ENCODE peak calls at places on chromosomes 7 and 10, in seven cellular contexts. P is Panc1; L is A549; K is upper lobe of left lung; R is aorta; A is adrenal gland; G is naive thymus-derived CD4-positive, alpha-beta T cell. C is an unnamed sample. For H3K4me1, the result is how much of the 10 kb centered on the place peaks cover.

GRCh38 chr7:105189859-105190492 is 176.0 kb downstream of the KMT2E start:
- DNase-seq in K (no peak), P (no peak), A (no peak), R (no peak), G (no peak), L (no peak), C (no peak)

GRCh38 chr10:69344591-69345244 is 66.4 kb downstream of the HK1 start:
- DNase-seq in L (no peak), A (no peak), G (peak), R (no peak), K (no peak), P (no peak), C (no peak)

GRCh38 chr7:23334482-23335056 is 35.4 kb downstream of the MALSU1 start:
- DNase-seq in A (no peak), R (no peak), P (peak), K (no peak), L (peak), G (no peak), C (peak)

GRCh38 chr7:831596-832291 is 532 bp upstream of the SUN1 start:
- DNase-seq in P (peak), R (no peak), K (no peak), A (peak), L (peak), G (no peak), C (no peak)

GRCh38 chr7:75776295-75776971 is 4.4 kb upstream of the CCL26 start:
- DNase-seq in G (no peak), L (no peak), A (no peak), K (no peak), R (no peak), P (peak), C (no peak)

GRCh38 chr10:48900296-48900695 is 39.3 kb downstream of the LRRC18 start:
- DNase-seq in K (no peak), R (no peak), A (no peak), P (no peak), G (no peak), L (no peak), C (no peak)

GRCh38 chr7:142319970-142320369 is 62.1 kb upstream of the PRSS58 start:
- DNase-seq in L (no peak), A (no peak), K (no peak), R (no peak), P (no peak), G (peak), C (peak)

GRCh38 chr10:48231699-48232315 is 42.7 kb downstream of the FRMPD2 start:
- DNase-seq in A (no peak), K (no peak), L (no peak), G (no peak), R (no peak), P (no peak), C (no peak)

GRCh38 chr10:103780242-103781149 is 74.9 kb downstream of the SH3PXD2A start:
- DNase-seq in K (no peak), A (no peak), G (no peak), L (no peak), R (no peak), P (no peak), C (no peak)

GRCh38 chr7:13790611-13791010 is 198.9 kb downstream of the ETV1 start:
- DNase-seq in G (no peak), A (no peak), R (no peak), K (no peak), P (no peak), L (no peak), C (no peak)

GRCh38 chr10:127298396-127298795 is 102.0 kb upstream of the INSYN2A start:
- DNase-seq in K (no peak), G (no peak), P (no peak), A (no peak), R (no peak), L (no peak), C (no peak)

GRCh38 chr7:24812313-24812945 is 55.2 kb upstream of the GSDME start:
- DNase-seq in R (peak), K (no peak), A (peak), G (peak), L (peak), P (peak), C (no peak)

GRCh38 chr7:63521-64021 is 128.8 kb upstream of the FAM20C start:
- DNase-seq in G (no peak), L (no peak), R (peak), K (no peak), P (no peak), A (no peak), C (no peak)

GRCh38 chr7:107069457-107069856 is 25.0 kb downstream of the PRKAR2B start:
- DNase-seq in A (peak), K (no peak), R (no peak), P (no peak), G (no peak), L (no peak), C (no peak)

GRCh38 chr7:143958781-143959180 is 4.1 kb downstream of the OR2F1 start:
- DNase-seq in R (no peak), G (no peak), A (no peak), L (no peak), K (no peak), P (no peak), C (no peak)

GRCh38 chr7:80263321-80263720 is 128.7 kb downstream of the GNAI1 start:
- DNase-seq in K (no peak), L (no peak), P (no peak), A (no peak), R (no peak), G (no peak), C (no peak)

GRCh38 chr10:132375116-132375794 is 21.7 kb upstream of the PWWP2B start:
- DNase-seq in K (no peak), P (no peak), G (no peak), R (peak), A (no peak), L (no peak), C (peak)

GRCh38 chr7:98280296-98280695 is 1.2 kb upstream of the BRI3 start:
- DNase-seq in P (no peak), L (no peak), G (no peak), R (no peak), K (no peak), A (no peak), C (no peak)
- H3K4me1 ChIP-seq in P (under half), L (half or more), G (under half), R (under half), K (half or more), A (under half), C (under half)

GRCh38 chr7:43592321-43592720 is 9.4 kb downstream of the STK17A start:
- DNase-seq in K (no peak), A (no peak), L (no peak), G (no peak), P (no peak), R (no peak), C (no peak)
- H3K4me3 ChIP-seq in K (no peak), A (no peak), L (no peak), G (peak), P (no peak), R (no peak), C (no peak)

GRCh38 chr7:88851220-88851619 is 55.7 kb upstream of the TEX47 start:
- DNase-seq in K (no peak), G (no peak), R (no peak), A (no peak), L (no peak), P (no peak), C (no peak)
- H3K4me1 ChIP-seq in K (under half), G (under half), R (under half), A (under half), L (under half), P (under half), C (under half)

GRCh38 chr10:60139798-60140566 is 233.6 kb upstream of the CCDC6 start:
- DNase-seq in L (no peak), P (no peak), R (no peak), A (no peak), G (no peak), K (no peak), C (peak)

GRCh38 chr10:60142736-60143135 is 236.4 kb upstream of the CCDC6 start:
- DNase-seq in K (no peak), P (no peak), G (no peak), R (no peak), A (no peak), L (no peak), C (no peak)

GRCh38 chr10:60141916-60142559 is 235.7 kb upstream of the CCDC6 start:
- DNase-seq in A (no peak), G (no peak), K (no peak), R (no peak), P (no peak), L (no peak), C (no peak)

GRCh38 chr10:60139290-60139689 is 232.9 kb upstream of the CCDC6 start:
- DNase-seq in R (no peak), A (no peak), K (no peak), P (no peak), L (no peak), G (no peak), C (no peak)

DNA sequence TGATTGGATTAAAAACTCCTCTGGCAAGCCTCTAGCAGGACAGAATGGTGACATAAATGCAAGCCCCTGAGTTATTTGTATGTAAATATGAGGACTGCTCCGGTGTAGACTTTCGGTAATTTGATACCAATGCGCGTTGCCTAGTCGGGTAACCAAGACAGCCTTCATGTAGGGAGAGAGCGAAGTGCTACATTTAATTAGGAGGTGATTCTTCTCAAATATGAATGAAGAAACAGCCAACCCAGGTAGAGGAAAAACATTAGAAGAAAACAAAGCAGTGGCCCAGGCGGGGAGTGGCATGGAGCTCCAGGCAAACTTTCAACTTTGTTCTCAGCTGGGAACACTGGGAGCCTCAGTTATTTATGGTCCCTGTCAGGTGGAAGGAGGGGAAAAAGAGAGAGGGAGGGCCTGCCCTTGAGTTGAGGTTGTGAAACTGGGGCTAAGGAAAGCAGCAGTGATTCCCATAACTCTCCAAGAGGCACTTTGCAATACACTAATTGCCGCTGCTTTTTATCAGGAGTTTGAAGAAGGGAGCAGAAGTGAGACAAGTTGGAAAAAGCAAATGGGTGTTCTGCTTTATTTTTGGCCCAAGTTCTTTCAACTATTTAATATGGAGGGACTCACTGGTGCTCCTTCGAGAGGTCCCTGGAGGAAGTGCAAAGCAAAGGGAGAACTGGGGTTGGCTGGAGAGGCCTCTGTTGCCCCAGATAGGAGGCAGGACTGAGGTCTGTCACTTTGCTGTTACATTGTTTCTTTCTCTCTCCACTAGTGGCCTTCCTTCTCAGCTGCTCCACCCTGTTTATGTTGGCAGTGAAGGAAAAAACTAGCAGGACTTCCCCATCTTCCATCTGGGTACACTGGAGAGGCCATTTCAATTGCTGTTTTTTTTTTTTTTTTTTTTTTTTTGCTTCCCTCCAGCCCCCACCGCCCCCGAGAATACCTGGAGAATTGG is 234.6 kb upstream of the CCDC6 start:
- DNase-seq in P (no peak), R (no peak), K (no peak), L (no peak), A (peak), G (no peak), C (peak)
- H3K4me3 ChIP-seq in P (no peak), R (no peak), K (no peak), L (peak), A (peak), G (no peak), C (peak)

GRCh38 chr10:13118784-13119133 is 18.8 kb downstream of the OPTN start:
- DNase-seq in L (no peak), G (no peak), A (no peak), R (no peak), P (no peak), K (no peak), C (no peak)

GRCh38 chr10:13121500-13121854 is 21.5 kb downstream of the OPTN start:
- DNase-seq in R (no peak), A (no peak), G (no peak), L (no peak), P (no peak), K (no peak), C (no peak)

GRCh38 chr10:13115832-13116793 is 16.1 kb downstream of the OPTN start:
- DNase-seq in G (no peak), L (no peak), R (no peak), K (no peak), P (no peak), A (no peak), C (no peak)

GRCh38 chr10:13120786-13121499 is 21.0 kb downstream of the OPTN start:
- DNase-seq in R (no peak), A (no peak), G (no peak), P (no peak), L (no peak), K (no peak), C (no peak)

GRCh38 chr10:13117842-13118783 is 18.1 kb downstream of the OPTN start:
- DNase-seq in K (no peak), R (no peak), P (no peak), L (no peak), A (no peak), G (no peak), C (no peak)
- H3K4me1 ChIP-seq in K (under half), R (under half), P (under half), L (under half), A (under half), G (under half), C (under half)

DNA sequence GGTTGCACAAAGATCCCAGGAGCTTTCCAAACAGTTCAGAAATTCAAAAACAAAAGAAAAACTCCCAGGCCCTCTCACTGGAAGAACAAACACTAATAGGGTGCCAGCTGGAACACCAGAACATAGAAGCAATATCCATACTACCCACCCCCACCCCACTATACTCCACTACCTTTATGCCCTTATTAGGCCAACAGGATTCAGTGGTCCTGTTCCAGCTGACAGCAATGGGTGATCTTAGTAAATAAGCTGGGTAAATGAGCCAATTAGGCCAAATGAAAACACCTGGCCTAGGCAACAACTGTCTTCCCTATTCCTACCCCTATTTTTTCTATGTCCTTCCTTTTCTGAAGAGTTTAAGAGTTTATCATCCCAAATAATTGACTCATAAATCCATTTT is 11.7 kb downstream of the NOC3L start:
- DNase-seq in G (no peak), P (no peak), L (no peak), A (no peak), K (no peak), R (no peak), C (no peak)
- H3K4me3 ChIP-seq in G (no peak), P (no peak), L (no peak), A (no peak), K (no peak), R (no peak), C (no peak)

DNA sequence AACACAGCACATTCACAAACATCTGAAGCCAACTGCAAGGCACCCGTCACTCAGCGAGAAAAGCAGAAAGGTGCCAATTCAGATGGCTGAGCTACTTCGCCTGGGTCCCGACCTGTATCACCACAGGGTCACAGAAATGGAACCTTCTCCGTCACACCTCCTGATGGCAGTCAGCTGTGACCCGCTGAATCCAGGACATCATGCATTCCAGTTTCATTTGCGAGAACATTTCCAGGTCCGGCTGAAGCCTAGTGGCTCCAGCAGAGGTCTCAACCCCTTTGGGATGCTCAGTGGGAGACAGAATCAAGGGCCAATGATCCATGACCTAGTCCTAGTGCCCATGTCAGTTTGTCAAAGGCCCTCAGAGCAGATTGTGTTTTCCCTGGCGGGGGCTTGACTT is 193.6 kb upstream of the KLF14 start:
- DNase-seq in G (no peak), L (no peak), R (no peak), A (no peak), P (no peak), K (no peak), C (no peak)
- H3K4me1 ChIP-seq in G (half or more), L (half or more), R (under half), A (under half), P (half or more), K (half or more), C (under half)